ENCODE peak calls at places on chromosome X, in ten cellular contexts. One of them, this sample, is unnamed.

GRCh38 chrX:39689374-39690104 is 408.2 kb downstream of the BCOR start:
- DNase-seq in breast epithelium: no peak
- DNase-seq in transverse colon: peak
- DNase-seq in K562: no peak
- DNase-seq in suprapubic skin: no peak
- DNase-seq in spleen: no peak
- DNase-seq in H1: no peak
- DNase-seq in sigmoid colon: no peak
- DNase-seq in HL-60: no peak
- DNase-seq in esophagus muscularis mucosa: no peak
- DNase-seq in this sample: no peak

GRCh38 chrX:2848806-2849420 is 20.2 kb downstream of the GYG2 start:
- DNase-seq in transverse colon: no peak
- DNase-seq in suprapubic skin: no peak
- DNase-seq in breast epithelium: no peak
- DNase-seq in esophagus muscularis mucosa: no peak
- DNase-seq in sigmoid colon: no peak
- DNase-seq in HL-60: no peak
- DNase-seq in spleen: no peak
- DNase-seq in H1: no peak
- DNase-seq in K562: no peak
- DNase-seq in this sample: no peak

GRCh38 chrX:30582664-30583063 is 5.1 kb upstream of the TASL start:
- DNase-seq in H1: no peak
- DNase-seq in K562: no peak
- DNase-seq in sigmoid colon: no peak
- DNase-seq in spleen: no peak
- DNase-seq in esophagus muscularis mucosa: no peak
- DNase-seq in HL-60: no peak
- DNase-seq in breast epithelium: no peak
- DNase-seq in transverse colon: no peak
- DNase-seq in suprapubic skin: no peak
- DNase-seq in this sample: no peak

GRCh38 chrX:132615396-132616131 is 126.7 kb upstream of the MBNL3 start:
- DNase-seq in K562: peak
- DNase-seq in suprapubic skin: no peak
- DNase-seq in transverse colon: peak
- DNase-seq in H1: peak
- DNase-seq in esophagus muscularis mucosa: no peak
- DNase-seq in sigmoid colon: no peak
- DNase-seq in spleen: no peak
- DNase-seq in HL-60: peak
- DNase-seq in breast epithelium: no peak
- DNase-seq in this sample: peak

GRCh38 chrX:105564536-105564935 is 257.8 kb upstream of the NRK start:
- DNase-seq in transverse colon: no peak
- DNase-seq in K562: no peak
- DNase-seq in sigmoid colon: no peak
- DNase-seq in spleen: no peak
- DNase-seq in breast epithelium: no peak
- DNase-seq in suprapubic skin: no peak
- DNase-seq in esophagus muscularis mucosa: no peak
- DNase-seq in HL-60: no peak
- DNase-seq in H1: no peak
- DNase-seq in this sample: no peak

GRCh38 chrX:65932173-65933084 is 107.5 kb downstream of the VSIG4 start:
- DNase-seq in esophagus muscularis mucosa: no peak
- DNase-seq in suprapubic skin: no peak
- DNase-seq in K562: no peak
- DNase-seq in breast epithelium: no peak
- DNase-seq in H1: no peak
- DNase-seq in HL-60: no peak
- DNase-seq in sigmoid colon: no peak
- DNase-seq in spleen: peak
- DNase-seq in transverse colon: peak
- DNase-seq in this sample: no peak

GRCh38 chrX:130726661-130727060 is 176.3 kb downstream of the ENOX2 start:
- DNase-seq in K562: no peak
- DNase-seq in breast epithelium: no peak
- DNase-seq in transverse colon: no peak
- DNase-seq in esophagus muscularis mucosa: no peak
- DNase-seq in suprapubic skin: no peak
- DNase-seq in H1: no peak
- DNase-seq in spleen: no peak
- DNase-seq in HL-60: peak
- DNase-seq in sigmoid colon: no peak
- DNase-seq in this sample: no peak

GRCh38 chrX:134679644-134680043 is 21.4 kb upstream of the PLAC1 start:
- DNase-seq in HL-60: no peak
- DNase-seq in esophagus muscularis mucosa: no peak
- DNase-seq in H1: no peak
- DNase-seq in suprapubic skin: no peak
- DNase-seq in transverse colon: no peak
- DNase-seq in breast epithelium: no peak
- DNase-seq in spleen: no peak
- DNase-seq in sigmoid colon: no peak
- DNase-seq in K562: no peak
- DNase-seq in this sample: no peak

GRCh38 chrX:136250191-136251041 is 784 bp downstream of the MAP7D3 start:
- DNase-seq in spleen: no peak
- DNase-seq in breast epithelium: no peak
- DNase-seq in esophagus muscularis mucosa: no peak
- DNase-seq in suprapubic skin: no peak
- DNase-seq in HL-60: no peak
- DNase-seq in sigmoid colon: no peak
- DNase-seq in K562: no peak
- DNase-seq in H1: no peak
- DNase-seq in transverse colon: no peak
- DNase-seq in this sample: no peak

GRCh38 chrX:107683124-107683895 is 55.0 kb downstream of the PRPS1 start:
- DNase-seq in spleen: no peak
- DNase-seq in breast epithelium: no peak
- DNase-seq in transverse colon: peak
- DNase-seq in K562: no peak
- DNase-seq in H1: no peak
- DNase-seq in suprapubic skin: peak
- DNase-seq in sigmoid colon: peak
- DNase-seq in HL-60: no peak
- DNase-seq in esophagus muscularis mucosa: no peak
- DNase-seq in this sample: peak

GRCh38 chrX:107686792-107687191 is 58.5 kb downstream of the PRPS1 start:
- DNase-seq in HL-60: no peak
- DNase-seq in breast epithelium: no peak
- DNase-seq in K562: no peak
- DNase-seq in H1: no peak
- DNase-seq in spleen: no peak
- DNase-seq in suprapubic skin: peak
- DNase-seq in sigmoid colon: no peak
- DNase-seq in esophagus muscularis mucosa: no peak
- DNase-seq in transverse colon: no peak
- DNase-seq in this sample: no peak

GRCh38 chrX:107686026-107686425 is 57.7 kb downstream of the PRPS1 start:
- DNase-seq in HL-60: no peak
- DNase-seq in H1: no peak
- DNase-seq in suprapubic skin: no peak
- DNase-seq in spleen: no peak
- DNase-seq in K562: no peak
- DNase-seq in esophagus muscularis mucosa: no peak
- DNase-seq in breast epithelium: no peak
- DNase-seq in sigmoid colon: no peak
- DNase-seq in transverse colon: no peak
- DNase-seq in this sample: no peak

GRCh38 chrX:107683931-107684330 is 55.6 kb downstream of the PRPS1 start:
- DNase-seq in spleen: no peak
- DNase-seq in esophagus muscularis mucosa: no peak
- DNase-seq in K562: no peak
- DNase-seq in sigmoid colon: no peak
- DNase-seq in HL-60: no peak
- DNase-seq in suprapubic skin: peak
- DNase-seq in breast epithelium: no peak
- DNase-seq in transverse colon: no peak
- DNase-seq in H1: no peak
- DNase-seq in this sample: no peak

GRCh38 chrX:107684956-107685385 is 56.7 kb downstream of the PRPS1 start:
- DNase-seq in suprapubic skin: peak
- DNase-seq in transverse colon: peak
- DNase-seq in HL-60: peak
- DNase-seq in H1: no peak
- DNase-seq in K562: peak
- DNase-seq in breast epithelium: peak
- DNase-seq in esophagus muscularis mucosa: peak
- DNase-seq in spleen: peak
- DNase-seq in sigmoid colon: peak
- DNase-seq in this sample: peak
- TF ChIP-seq POLR2AphosphoS5 in suprapubic skin: no peak
- TF ChIP-seq POLR2AphosphoS5 in transverse colon: peak
- TF ChIP-seq POLR2AphosphoS5 in HL-60: no peak
- TF ChIP-seq POLR2AphosphoS5 in H1: no peak
- TF ChIP-seq POLR2AphosphoS5 in K562: no peak
- TF ChIP-seq POLR2AphosphoS5 in breast epithelium: no peak
- TF ChIP-seq POLR2AphosphoS5 in esophagus muscularis mucosa: peak
- TF ChIP-seq POLR2AphosphoS5 in spleen: no peak
- TF ChIP-seq POLR2AphosphoS5 in sigmoid colon: peak
- TF ChIP-seq POLR2AphosphoS5 in this sample: peak

DNA sequence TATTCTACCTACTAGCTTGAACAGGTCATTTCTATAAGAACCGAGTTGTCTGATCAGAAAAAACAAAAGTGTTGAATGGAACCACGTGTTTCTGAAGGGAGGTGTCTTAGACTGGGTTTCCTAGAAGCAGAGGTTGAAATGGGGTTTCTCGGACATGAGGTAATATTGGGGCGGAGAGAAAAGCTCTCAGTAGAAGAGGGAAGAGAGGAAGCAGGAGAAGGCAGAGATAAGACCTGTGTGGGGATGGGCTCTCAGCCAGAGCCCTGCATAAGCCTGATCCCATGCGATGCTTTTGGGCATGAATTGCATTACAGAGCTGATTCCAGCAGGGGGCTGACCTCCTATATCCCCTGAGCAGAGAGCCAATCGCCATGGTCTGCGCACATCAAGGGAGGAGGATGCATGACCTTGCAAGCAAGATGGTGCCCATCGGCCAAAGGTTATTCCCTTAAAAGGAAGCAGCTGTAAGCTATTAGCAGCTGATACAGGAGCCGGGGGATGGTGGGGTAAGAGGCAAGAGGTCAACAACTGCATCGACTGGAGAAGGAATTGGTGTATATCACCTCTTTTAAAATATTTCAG is 7.7 kb downstream of the ANOS1 start:
- DNase-seq in H1: no peak
- DNase-seq in spleen: no peak
- DNase-seq in sigmoid colon: no peak
- DNase-seq in HL-60: peak
- DNase-seq in transverse colon: no peak
- DNase-seq in breast epithelium: no peak
- DNase-seq in esophagus muscularis mucosa: no peak
- DNase-seq in suprapubic skin: no peak
- DNase-seq in K562: no peak
- DNase-seq in this sample: no peak
- TF ChIP-seq CTCF in H1: peak
- TF ChIP-seq CTCF in spleen: no peak
- TF ChIP-seq CTCF in sigmoid colon: no peak
- TF ChIP-seq CTCF in HL-60: no peak
- TF ChIP-seq CTCF in transverse colon: no peak
- TF ChIP-seq CTCF in breast epithelium: no peak
- TF ChIP-seq CTCF in esophagus muscularis mucosa: no peak
- TF ChIP-seq CTCF in suprapubic skin: no peak
- TF ChIP-seq CTCF in K562: peak
- TF ChIP-seq CTCF in this sample: no peak

GRCh38 chrX:154021131-154021611 is 1.5 kb upstream of the IRAK1 start:
- DNase-seq in breast epithelium: no peak
- DNase-seq in K562: no peak
- DNase-seq in H1: no peak
- DNase-seq in HL-60: no peak
- DNase-seq in suprapubic skin: no peak
- DNase-seq in sigmoid colon: no peak
- DNase-seq in esophagus muscularis mucosa: no peak
- DNase-seq in spleen: peak
- DNase-seq in transverse colon: no peak
- DNase-seq in this sample: no peak
- H3K4me3 ChIP-seq in breast epithelium: no peak
- H3K4me3 ChIP-seq in K562: peak
- H3K4me3 ChIP-seq in H1: no peak
- H3K4me3 ChIP-seq in HL-60: no peak
- H3K4me3 ChIP-seq in suprapubic skin: no peak
- H3K4me3 ChIP-seq in sigmoid colon: no peak
- H3K4me3 ChIP-seq in esophagus muscularis mucosa: no peak
- H3K4me3 ChIP-seq in spleen: no peak
- H3K4me3 ChIP-seq in transverse colon: no peak
- H3K4me3 ChIP-seq in this sample: no peak

GRCh38 chrX:48575642-48576041 is 1.4 kb downstream of the RBM3 start:
- DNase-seq in esophagus muscularis mucosa: no peak
- DNase-seq in K562: no peak
- DNase-seq in spleen: no peak
- DNase-seq in sigmoid colon: no peak
- DNase-seq in breast epithelium: no peak
- DNase-seq in transverse colon: no peak
- DNase-seq in HL-60: no peak
- DNase-seq in suprapubic skin: no peak
- DNase-seq in H1: no peak
- DNase-seq in this sample: no peak

GRCh38 chrX:48576108-48576507 is 1.8 kb downstream of the RBM3 start:
- DNase-seq in esophagus muscularis mucosa: no peak
- DNase-seq in spleen: no peak
- DNase-seq in suprapubic skin: no peak
- DNase-seq in H1: no peak
- DNase-seq in sigmoid colon: no peak
- DNase-seq in transverse colon: no peak
- DNase-seq in K562: no peak
- DNase-seq in HL-60: no peak
- DNase-seq in breast epithelium: no peak
- DNase-seq in this sample: no peak

GRCh38 chrX:48580662-48581061 is 6.4 kb downstream of the RBM3 start:
- DNase-seq in suprapubic skin: no peak
- DNase-seq in K562: no peak
- DNase-seq in spleen: no peak
- DNase-seq in breast epithelium: no peak
- DNase-seq in esophagus muscularis mucosa: no peak
- DNase-seq in transverse colon: no peak
- DNase-seq in sigmoid colon: no peak
- DNase-seq in H1: no peak
- DNase-seq in HL-60: no peak
- DNase-seq in this sample: no peak

GRCh38 chrX:48578661-48579128 is 4.4 kb downstream of the RBM3 start:
- DNase-seq in esophagus muscularis mucosa: no peak
- DNase-seq in breast epithelium: no peak
- DNase-seq in HL-60: no peak
- DNase-seq in suprapubic skin: no peak
- DNase-seq in transverse colon: no peak
- DNase-seq in sigmoid colon: no peak
- DNase-seq in K562: no peak
- DNase-seq in H1: no peak
- DNase-seq in spleen: no peak
- DNase-seq in this sample: no peak

DNA sequence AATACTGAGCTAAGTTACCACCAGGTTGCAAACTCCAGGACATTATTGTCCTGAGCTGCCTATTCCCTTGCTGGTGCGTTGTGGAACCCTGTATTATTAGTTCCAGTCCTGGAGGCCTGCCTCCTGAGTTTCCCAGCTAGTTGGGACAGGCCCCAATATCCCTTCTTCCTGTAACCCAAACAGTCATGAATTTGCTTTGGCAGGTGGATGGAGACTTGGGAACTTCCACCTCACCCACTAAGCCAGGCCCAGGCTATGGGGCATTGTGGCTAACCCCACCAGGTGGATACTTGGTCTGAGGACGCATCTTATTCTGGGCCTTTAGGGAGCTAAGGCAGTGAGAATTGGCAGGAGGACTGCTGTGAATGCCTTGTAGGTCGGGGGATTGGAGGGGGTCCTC is 5.0 kb downstream of the RBM3 start:
- DNase-seq in K562: no peak
- DNase-seq in transverse colon: no peak
- DNase-seq in spleen: no peak
- DNase-seq in suprapubic skin: no peak
- DNase-seq in breast epithelium: no peak
- DNase-seq in H1: no peak
- DNase-seq in sigmoid colon: no peak
- DNase-seq in esophagus muscularis mucosa: no peak
- DNase-seq in HL-60: no peak
- DNase-seq in this sample: no peak
- TF ChIP-seq POLR2AphosphoS5 in K562: no peak
- TF ChIP-seq POLR2AphosphoS5 in transverse colon: no peak
- TF ChIP-seq POLR2AphosphoS5 in spleen: no peak
- TF ChIP-seq POLR2AphosphoS5 in suprapubic skin: no peak
- TF ChIP-seq POLR2AphosphoS5 in breast epithelium: no peak
- TF ChIP-seq POLR2AphosphoS5 in H1: peak
- TF ChIP-seq POLR2AphosphoS5 in sigmoid colon: no peak
- TF ChIP-seq POLR2AphosphoS5 in esophagus muscularis mucosa: no peak
- TF ChIP-seq POLR2AphosphoS5 in HL-60: no peak
- TF ChIP-seq POLR2AphosphoS5 in this sample: no peak

This sample was measured in stomach.